ENCODE peak calls at places on chromosomes 6 and 20, in five cellular contexts. I, Z, V, Y and A are unnamed samples.
A peak's percentile ranks its signal among the peaks of the same experiment; 100 is the strongest.

GRCh38 chr6:105889902-105890301 is 196.2 kb upstream of the PRDM1 start:
- DNase-seq in I (no peak), Z (no peak), V (no peak), Y (no peak), A (no peak)

GRCh38 chr20:37297066-37297736 is 7.7 kb downstream of the MANBAL start:
- DNase-seq in I (no peak), Z (peak; percentile 81), V (peak; percentile 82), Y (no peak), A (no peak)

GRCh38 chr6:168150551-168151444 is 71.8 kb upstream of the FRMD1 start:
- DNase-seq in I (peak; percentile 40), Z (peak; percentile 30), V (no peak), Y (no peak), A (peak; percentile 10)

GRCh38 chr6:75331134-75331533 is 46.5 kb upstream of the TMEM30A start:
- DNase-seq in I (no peak), Z (no peak), V (peak; percentile 47), Y (no peak), A (no peak)

GRCh38 chr6:90463359-90463758 is 123.5 kb downstream of the MAP3K7 start:
- DNase-seq in I (no peak), Z (no peak), V (no peak), Y (no peak), A (no peak)

GRCh38 chr20:19056909-19057308 is 155.5 kb upstream of the SLC24A3 start:
- DNase-seq in I (peak; percentile 49), Z (no peak), V (no peak), Y (no peak), A (no peak)

GRCh38 chr20:11852801-11853200 is 64.9 kb upstream of the BTBD3 start:
- DNase-seq in I (no peak), Z (no peak), V (no peak), Y (no peak), A (no peak)

GRCh38 chr6:166542580-166542912 is 43.9 kb downstream of the RAMACL start:
- DNase-seq in I (no peak), Z (no peak), V (no peak), Y (peak; percentile 33), A (peak; percentile 61)

GRCh38 chr6:89859744-89860143 is 30.1 kb downstream of the CASP8AP2 start:
- DNase-seq in I (no peak), Z (no peak), V (no peak), Y (no peak), A (no peak)

GRCh38 chr6:52362443-52363221 is 681 bp downstream of the PAQR8 start:
- DNase-seq in I (peak; percentile 49), Z (peak; percentile 39), V (peak; percentile 15), Y (no peak), A (no peak)

GRCh38 chr6:114153448-114153847 is 182.5 kb upstream of the HDAC2 start:
- DNase-seq in I (no peak), Z (no peak), V (no peak), Y (no peak), A (no peak)

GRCh38 chr6:77178821-77179220 is 284.5 kb downstream of the HTR1B start:
- DNase-seq in I (no peak), Z (no peak), V (peak; percentile 66), Y (no peak), A (no peak)

GRCh38 chr6:30067460-30068139 is 602 bp downstream of the PPP1R11 start:
- DNase-seq in I (peak; percentile 84), Z (no peak), V (no peak), Y (no peak), A (no peak)

GRCh38 chr6:38957426-38957825 is 91.2 kb upstream of the GLP1R start:
- DNase-seq in I (no peak), Z (no peak), V (no peak), Y (no peak), A (no peak)

DNA sequence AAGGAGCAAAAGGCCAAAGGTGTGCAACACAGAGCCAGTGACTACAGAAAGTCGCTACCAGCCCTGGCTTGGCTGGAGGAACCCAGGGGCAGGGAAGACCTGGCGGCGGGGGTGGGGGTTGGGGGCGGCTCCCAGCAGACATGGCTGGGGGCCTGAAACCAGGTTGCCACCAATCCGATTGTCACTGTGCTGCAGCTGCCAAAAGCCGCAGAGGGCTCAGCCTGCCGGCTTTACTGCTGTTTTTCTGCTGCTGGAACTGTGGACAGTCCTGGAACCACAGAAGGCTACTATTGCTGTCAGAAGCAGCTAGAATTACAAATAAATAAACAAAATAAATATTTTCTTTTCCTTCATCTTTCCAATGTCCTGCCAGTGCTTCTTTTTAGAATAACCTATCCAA is 25.7 kb upstream of the OGFRL1 start:
- DNase-seq in I (peak; percentile 28), Z (no peak), V (no peak), Y (no peak), A (no peak)
- H3K4me3 ChIP-seq in I (no peak overlapping the region), Z (no peak overlapping the region), V (no peak overlapping the region), Y (no peak overlapping the region), A (no peak overlapping the region)

GRCh38 chr20:50744143-50744792 is 12.9 kb downstream of the PARD6B start:
- DNase-seq in I (peak; percentile 75), Z (peak; percentile 87), V (peak; percentile 90), Y (no peak), A (peak; percentile 83)
- H3K4me3 ChIP-seq in I (no peak overlapping the region), Z (no peak overlapping the region), V (no peak overlapping the region), Y (no peak overlapping the region), A (no peak overlapping the region)

GRCh38 chr20:3680701-3681351 is 984 bp downstream of the ADAM33 start:
- DNase-seq in I (no peak), Z (no peak), V (no peak), Y (no peak), A (no peak)

GRCh38 chr20:3681931-3682820 is at the start of gene ADAM33:
- DNase-seq in I (no peak), Z (peak; percentile 71), V (no peak), Y (no peak), A (no peak)

GRCh38 chr20:3679749-3680700 is 1.8 kb downstream of the ADAM33 start:
- DNase-seq in I (no peak), Z (peak; percentile 89), V (peak; percentile 78), Y (no peak), A (peak; percentile 41)

GRCh38 chr20:3678893-3679720 is 2.7 kb downstream of the ADAM33 start:
- DNase-seq in I (no peak), Z (no peak), V (no peak), Y (no peak), A (no peak)

GRCh38 chr20:3681352-3681930 is 369 bp downstream of the ADAM33 start:
- DNase-seq in I (no peak), Z (no peak), V (no peak), Y (no peak), A (no peak)
- H3K4me3 ChIP-seq in I (no peak overlapping the region), Z (peak overlapping the region; percentile 62), V (peak overlapping the region; percentile 44), Y (peak overlapping the region; percentile 51), A (peak overlapping the region; percentile 20)

GRCh38 chr20:44610313-44610965 is 28.1 kb downstream of the PKIG start:
- DNase-seq in I (no peak), Z (no peak), V (no peak), Y (no peak), A (peak; percentile 68)

GRCh38 chr20:44613575-44613974 is 31.2 kb downstream of the PKIG start:
- DNase-seq in I (no peak), Z (no peak), V (no peak), Y (no peak), A (no peak)

GRCh38 chr20:44609006-44609510 is 26.7 kb downstream of the PKIG start:
- DNase-seq in I (no peak), Z (no peak), V (no peak), Y (no peak), A (no peak)

GRCh38 chr20:44606725-44607441 is 24.5 kb downstream of the PKIG start:
- DNase-seq in I (no peak), Z (no peak), V (no peak), Y (no peak), A (peak; percentile 42)

GRCh38 chr20:44609511-44610312 is 27.3 kb downstream of the PKIG start:
- DNase-seq in I (peak; percentile 89), Z (peak; percentile 90), V (peak; percentile 73), Y (peak; percentile 85), A (peak; percentile 98)
- H3K4me3 ChIP-seq in I (peak overlapping the region; percentile 34), Z (peak overlapping the region; percentile 14), V (no peak overlapping the region), Y (no peak overlapping the region), A (no peak overlapping the region)